ENCODE peak calls at places on chromosomes 5 and 9, in ten cellular contexts. One of them, this sample, is unnamed.

GRCh38 chr9:114499941-114500528 is 5.2 kb downstream of the WHRN start:
- DNase-seq in cardiac fibroblast: no peak
- DNase-seq in upper lobe of right lung: no peak
- DNase-seq in AG04450: no peak
- DNase-seq in kidney epithelial cell: no peak
- DNase-seq in hepatocyte: no peak
- DNase-seq in Panc1: no peak
- DNase-seq in NB4: no peak
- DNase-seq in tibial nerve: no peak
- DNase-seq in skeletal muscle cell: no peak
- DNase-seq in this sample: no peak

GRCh38 chr9:124182741-124183140 is 75.0 kb upstream of the NEK6 start:
- DNase-seq in hepatocyte: no peak
- DNase-seq in Panc1: no peak
- DNase-seq in kidney epithelial cell: no peak
- DNase-seq in NB4: no peak
- DNase-seq in cardiac fibroblast: no peak
- DNase-seq in tibial nerve: no peak
- DNase-seq in skeletal muscle cell: no peak
- DNase-seq in upper lobe of right lung: no peak
- DNase-seq in AG04450: no peak
- DNase-seq in this sample: no peak

GRCh38 chr5:110768138-110768845 is 29.5 kb downstream of the SLC25A46 start:
- DNase-seq in cardiac fibroblast: peak
- DNase-seq in tibial nerve: no peak
- DNase-seq in Panc1: no peak
- DNase-seq in hepatocyte: no peak
- DNase-seq in skeletal muscle cell: peak
- DNase-seq in upper lobe of right lung: no peak
- DNase-seq in AG04450: no peak
- DNase-seq in kidney epithelial cell: no peak
- DNase-seq in NB4: no peak
- DNase-seq in this sample: no peak

GRCh38 chr5:168368854-168369253 is 77.4 kb downstream of the WWC1 start:
- DNase-seq in tibial nerve: no peak
- DNase-seq in upper lobe of right lung: no peak
- DNase-seq in AG04450: no peak
- DNase-seq in NB4: no peak
- DNase-seq in cardiac fibroblast: no peak
- DNase-seq in hepatocyte: no peak
- DNase-seq in kidney epithelial cell: no peak
- DNase-seq in Panc1: no peak
- DNase-seq in skeletal muscle cell: no peak
- DNase-seq in this sample: no peak

GRCh38 chr9:111994831-111995458 is 98.3 kb downstream of the UGCG start:
- DNase-seq in kidney epithelial cell: peak
- DNase-seq in AG04450: no peak
- DNase-seq in Panc1: no peak
- DNase-seq in hepatocyte: peak
- DNase-seq in cardiac fibroblast: no peak
- DNase-seq in skeletal muscle cell: no peak
- DNase-seq in tibial nerve: no peak
- DNase-seq in NB4: no peak
- DNase-seq in upper lobe of right lung: no peak
- DNase-seq in this sample: no peak

GRCh38 chr9:89428901-89429890 is 68.7 kb downstream of the SEMA4D start:
- DNase-seq in Panc1: no peak
- DNase-seq in cardiac fibroblast: no peak
- DNase-seq in tibial nerve: no peak
- DNase-seq in kidney epithelial cell: no peak
- DNase-seq in AG04450: no peak
- DNase-seq in upper lobe of right lung: no peak
- DNase-seq in skeletal muscle cell: no peak
- DNase-seq in NB4: peak
- DNase-seq in hepatocyte: no peak
- DNase-seq in this sample: no peak

GRCh38 chr5:113282470-113282869 is 152.3 kb downstream of the TSSK1B start:
- DNase-seq in NB4: no peak
- DNase-seq in AG04450: no peak
- DNase-seq in tibial nerve: no peak
- DNase-seq in cardiac fibroblast: no peak
- DNase-seq in upper lobe of right lung: no peak
- DNase-seq in kidney epithelial cell: no peak
- DNase-seq in skeletal muscle cell: no peak
- DNase-seq in Panc1: no peak
- DNase-seq in hepatocyte: no peak
- DNase-seq in this sample: no peak

GRCh38 chr9:88387035-88387732 is 1.1 kb upstream of the SPIN1 start:
- DNase-seq in Panc1: no peak
- DNase-seq in cardiac fibroblast: peak
- DNase-seq in hepatocyte: peak
- DNase-seq in tibial nerve: peak
- DNase-seq in NB4: peak
- DNase-seq in skeletal muscle cell: no peak
- DNase-seq in upper lobe of right lung: peak
- DNase-seq in kidney epithelial cell: no peak
- DNase-seq in AG04450: no peak
- DNase-seq in this sample: no peak

GRCh38 chr9:126882746-126883145 is 22.3 kb downstream of the ZBTB34 start:
- DNase-seq in cardiac fibroblast: no peak
- DNase-seq in upper lobe of right lung: no peak
- DNase-seq in kidney epithelial cell: no peak
- DNase-seq in tibial nerve: no peak
- DNase-seq in NB4: no peak
- DNase-seq in skeletal muscle cell: no peak
- DNase-seq in hepatocyte: no peak
- DNase-seq in Panc1: no peak
- DNase-seq in AG04450: no peak
- DNase-seq in this sample: no peak

GRCh38 chr9:126883636-126884035 is 23.2 kb downstream of the ZBTB34 start:
- DNase-seq in AG04450: no peak
- DNase-seq in Panc1: no peak
- DNase-seq in upper lobe of right lung: peak
- DNase-seq in tibial nerve: no peak
- DNase-seq in NB4: no peak
- DNase-seq in skeletal muscle cell: no peak
- DNase-seq in hepatocyte: peak
- DNase-seq in kidney epithelial cell: peak
- DNase-seq in cardiac fibroblast: no peak
- DNase-seq in this sample: no peak

GRCh38 chr9:126879288-126879687 is 18.8 kb downstream of the ZBTB34 start:
- DNase-seq in cardiac fibroblast: no peak
- DNase-seq in NB4: no peak
- DNase-seq in Panc1: no peak
- DNase-seq in upper lobe of right lung: no peak
- DNase-seq in hepatocyte: no peak
- DNase-seq in AG04450: no peak
- DNase-seq in kidney epithelial cell: no peak
- DNase-seq in skeletal muscle cell: no peak
- DNase-seq in tibial nerve: no peak
- DNase-seq in this sample: no peak

GRCh38 chr9:126880226-126880946 is 19.9 kb downstream of the ZBTB34 start:
- DNase-seq in NB4: no peak
- DNase-seq in cardiac fibroblast: no peak
- DNase-seq in tibial nerve: no peak
- DNase-seq in skeletal muscle cell: no peak
- DNase-seq in AG04450: no peak
- DNase-seq in kidney epithelial cell: no peak
- DNase-seq in hepatocyte: no peak
- DNase-seq in Panc1: no peak
- DNase-seq in upper lobe of right lung: peak
- DNase-seq in this sample: no peak

DNA sequence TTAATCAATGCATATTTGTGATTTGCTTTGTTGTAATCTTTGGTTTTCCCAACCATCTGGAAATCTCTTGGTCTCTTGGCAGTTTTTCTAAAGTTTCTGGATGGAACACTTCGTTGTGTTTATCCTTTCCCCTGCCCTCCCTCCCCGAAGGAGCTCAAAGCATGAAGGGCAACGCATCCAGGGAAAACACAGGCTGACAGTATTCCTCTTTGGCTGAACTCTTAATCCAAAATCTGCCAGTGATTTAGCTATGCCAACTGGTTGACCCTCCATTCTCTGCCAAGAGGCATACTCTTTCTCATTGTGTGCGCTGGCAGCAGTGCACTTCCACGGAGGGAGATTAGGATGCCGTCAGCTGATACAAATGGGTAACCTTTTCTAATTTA is 20.5 kb downstream of the ZBTB34 start:
- DNase-seq in AG04450: no peak
- DNase-seq in NB4: no peak
- DNase-seq in kidney epithelial cell: no peak
- DNase-seq in hepatocyte: no peak
- DNase-seq in tibial nerve: no peak
- DNase-seq in Panc1: no peak
- DNase-seq in cardiac fibroblast: no peak
- DNase-seq in upper lobe of right lung: no peak
- DNase-seq in skeletal muscle cell: no peak
- DNase-seq in this sample: no peak
- H3K4me3 ChIP-seq in AG04450: no peak
- H3K4me3 ChIP-seq in NB4: no peak
- H3K4me3 ChIP-seq in kidney epithelial cell: no peak
- H3K4me3 ChIP-seq in hepatocyte: no peak
- H3K4me3 ChIP-seq in tibial nerve: no peak
- H3K4me3 ChIP-seq in Panc1: no peak
- H3K4me3 ChIP-seq in cardiac fibroblast: no peak
- H3K4me3 ChIP-seq in upper lobe of right lung: no peak
- H3K4me3 ChIP-seq in skeletal muscle cell: no peak
- H3K4me3 ChIP-seq in this sample: no peak

DNA sequence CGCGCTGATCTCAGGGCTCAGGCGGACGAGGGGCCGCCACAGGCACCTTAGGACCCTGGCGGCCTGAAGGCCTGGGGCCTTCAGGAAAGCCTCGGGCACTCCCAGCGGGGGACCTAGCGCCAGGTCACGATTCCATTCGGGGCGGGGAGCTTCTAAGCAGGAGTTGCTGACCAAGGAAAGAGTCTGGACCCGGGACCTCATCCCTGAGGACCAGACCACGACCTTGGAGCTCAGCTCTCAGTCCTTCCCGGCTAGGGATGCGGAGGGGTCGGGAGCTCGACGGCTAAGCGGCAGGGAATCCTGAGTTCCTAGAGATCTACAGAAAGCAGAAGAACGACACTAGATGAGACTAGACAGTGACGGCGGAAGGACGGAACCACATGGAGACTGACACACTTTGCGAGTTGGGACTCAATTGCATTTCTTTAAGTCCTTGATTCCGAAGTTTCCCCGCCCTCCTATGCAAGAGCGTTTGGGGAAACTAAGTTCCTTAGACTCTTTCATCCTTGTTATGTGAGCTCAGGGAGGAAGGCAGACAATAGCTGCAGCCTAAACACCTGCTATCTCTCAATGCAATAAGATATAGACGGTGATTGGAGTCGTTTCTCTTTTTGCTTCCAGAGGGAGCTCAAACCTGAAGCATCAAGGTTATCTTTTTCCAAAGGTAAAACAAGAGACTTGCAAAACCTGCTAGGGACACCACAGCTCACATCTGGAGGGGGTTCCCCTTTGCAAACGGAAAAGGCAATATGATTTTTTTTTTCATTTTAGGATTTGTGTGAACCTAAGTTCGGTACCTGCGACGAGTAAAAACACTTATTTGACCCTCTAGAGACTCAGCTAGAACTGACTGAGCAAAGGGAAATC is 9.7 kb downstream of the NR2F1-AS1 start:
- DNase-seq in upper lobe of right lung: no peak
- DNase-seq in NB4: no peak
- DNase-seq in tibial nerve: no peak
- DNase-seq in kidney epithelial cell: no peak
- DNase-seq in skeletal muscle cell: no peak
- DNase-seq in cardiac fibroblast: no peak
- DNase-seq in AG04450: no peak
- DNase-seq in hepatocyte: no peak
- DNase-seq in Panc1: no peak
- DNase-seq in this sample: no peak
- H3K4me3 ChIP-seq in upper lobe of right lung: peak
- H3K4me3 ChIP-seq in NB4: no peak
- H3K4me3 ChIP-seq in tibial nerve: no peak
- H3K4me3 ChIP-seq in kidney epithelial cell: no peak
- H3K4me3 ChIP-seq in skeletal muscle cell: peak
- H3K4me3 ChIP-seq in cardiac fibroblast: no peak
- H3K4me3 ChIP-seq in AG04450: no peak
- H3K4me3 ChIP-seq in hepatocyte: no peak
- H3K4me3 ChIP-seq in Panc1: no peak
- H3K4me3 ChIP-seq in this sample: peak

DNA sequence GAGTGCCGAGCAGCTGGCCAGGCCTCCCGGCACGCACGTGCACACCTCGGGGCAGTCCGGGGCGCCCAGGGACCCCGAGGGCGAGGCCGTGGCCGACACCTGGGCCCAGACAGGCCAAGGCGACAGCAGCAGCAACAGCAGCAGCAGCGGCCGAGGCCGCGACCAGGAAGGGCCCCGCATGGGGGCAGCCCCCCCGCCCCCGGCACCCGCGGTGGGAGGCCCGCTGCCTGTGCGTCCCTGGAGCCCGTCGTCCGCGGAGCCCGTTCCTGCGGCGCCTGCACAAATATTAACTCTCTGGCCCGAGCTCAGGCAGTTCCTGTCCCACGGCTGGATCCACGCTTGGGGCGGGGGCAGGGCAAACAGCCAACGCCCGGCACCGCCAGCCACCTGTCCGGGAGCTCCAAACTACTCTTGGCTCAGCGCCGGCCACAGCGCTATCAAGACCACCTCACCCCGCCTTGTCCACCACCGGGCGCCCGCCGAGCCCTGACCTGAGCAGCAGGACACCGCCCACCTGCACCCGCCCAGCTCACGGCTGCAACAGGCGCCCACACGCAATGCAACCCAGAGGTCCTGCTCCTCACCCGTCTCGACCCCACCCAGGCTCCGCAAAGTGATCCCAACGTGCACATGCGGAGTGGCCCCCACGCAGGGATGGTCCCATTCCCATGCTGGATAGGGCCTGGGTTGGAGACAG is at the start of gene LRRC26:
- DNase-seq in AG04450: no peak
- DNase-seq in skeletal muscle cell: no peak
- DNase-seq in cardiac fibroblast: no peak
- DNase-seq in Panc1: no peak
- DNase-seq in NB4: no peak
- DNase-seq in kidney epithelial cell: no peak
- DNase-seq in hepatocyte: no peak
- DNase-seq in upper lobe of right lung: no peak
- DNase-seq in tibial nerve: no peak
- DNase-seq in this sample: no peak
- H3K4me3 ChIP-seq in AG04450: no peak
- H3K4me3 ChIP-seq in skeletal muscle cell: no peak
- H3K4me3 ChIP-seq in cardiac fibroblast: no peak
- H3K4me3 ChIP-seq in Panc1: peak
- H3K4me3 ChIP-seq in NB4: no peak
- H3K4me3 ChIP-seq in kidney epithelial cell: no peak
- H3K4me3 ChIP-seq in hepatocyte: no peak
- H3K4me3 ChIP-seq in upper lobe of right lung: peak
- H3K4me3 ChIP-seq in tibial nerve: no peak
- H3K4me3 ChIP-seq in this sample: no peak

GRCh38 chr5:134246771-134247329 is 21.0 kb upstream of the PPP2CA start:
- DNase-seq in upper lobe of right lung: no peak
- DNase-seq in tibial nerve: no peak
- DNase-seq in AG04450: no peak
- DNase-seq in skeletal muscle cell: no peak
- DNase-seq in Panc1: no peak
- DNase-seq in NB4: no peak
- DNase-seq in kidney epithelial cell: no peak
- DNase-seq in cardiac fibroblast: no peak
- DNase-seq in hepatocyte: no peak
- DNase-seq in this sample: no peak

GRCh38 chr5:134247825-134248224 is 22.0 kb upstream of the PPP2CA start:
- DNase-seq in AG04450: no peak
- DNase-seq in upper lobe of right lung: no peak
- DNase-seq in cardiac fibroblast: no peak
- DNase-seq in hepatocyte: no peak
- DNase-seq in skeletal muscle cell: no peak
- DNase-seq in NB4: no peak
- DNase-seq in kidney epithelial cell: no peak
- DNase-seq in Panc1: no peak
- DNase-seq in tibial nerve: no peak
- DNase-seq in this sample: no peak

GRCh38 chr5:134245692-134246091 is 19.8 kb upstream of the PPP2CA start:
- DNase-seq in NB4: no peak
- DNase-seq in cardiac fibroblast: no peak
- DNase-seq in tibial nerve: no peak
- DNase-seq in upper lobe of right lung: no peak
- DNase-seq in hepatocyte: no peak
- DNase-seq in AG04450: no peak
- DNase-seq in kidney epithelial cell: no peak
- DNase-seq in Panc1: no peak
- DNase-seq in skeletal muscle cell: no peak
- DNase-seq in this sample: no peak

GRCh38 chr5:134248271-134248670 is 22.4 kb upstream of the PPP2CA start:
- DNase-seq in hepatocyte: no peak
- DNase-seq in upper lobe of right lung: no peak
- DNase-seq in skeletal muscle cell: no peak
- DNase-seq in kidney epithelial cell: no peak
- DNase-seq in cardiac fibroblast: no peak
- DNase-seq in tibial nerve: no peak
- DNase-seq in AG04450: no peak
- DNase-seq in Panc1: no peak
- DNase-seq in NB4: no peak
- DNase-seq in this sample: no peak

DNA sequence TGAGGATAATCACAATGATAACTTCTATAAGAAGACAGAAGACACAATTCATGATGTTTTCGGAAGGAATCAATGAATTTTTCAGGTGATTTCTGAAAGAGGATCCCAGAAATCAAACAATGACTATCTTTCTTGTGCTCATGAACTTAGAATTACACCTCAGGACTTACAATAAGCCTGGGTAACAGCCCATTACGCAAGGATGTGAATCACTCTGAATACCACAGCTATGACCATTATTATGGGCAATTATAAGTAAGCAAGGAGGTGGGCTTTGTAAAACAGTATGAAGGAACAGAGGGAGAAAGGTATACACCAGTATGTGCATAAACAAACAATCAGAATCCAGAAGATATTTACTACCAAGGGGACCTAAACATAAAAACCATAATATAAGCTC is 21.5 kb upstream of the PPP2CA start:
- DNase-seq in tibial nerve: no peak
- DNase-seq in NB4: peak
- DNase-seq in Panc1: peak
- DNase-seq in AG04450: peak
- DNase-seq in kidney epithelial cell: peak
- DNase-seq in cardiac fibroblast: peak
- DNase-seq in hepatocyte: peak
- DNase-seq in skeletal muscle cell: peak
- DNase-seq in upper lobe of right lung: no peak
- DNase-seq in this sample: peak
- H3K4me3 ChIP-seq in tibial nerve: no peak
- H3K4me3 ChIP-seq in NB4: no peak
- H3K4me3 ChIP-seq in Panc1: no peak
- H3K4me3 ChIP-seq in AG04450: no peak
- H3K4me3 ChIP-seq in kidney epithelial cell: no peak
- H3K4me3 ChIP-seq in cardiac fibroblast: no peak
- H3K4me3 ChIP-seq in hepatocyte: no peak
- H3K4me3 ChIP-seq in skeletal muscle cell: no peak
- H3K4me3 ChIP-seq in upper lobe of right lung: no peak
- H3K4me3 ChIP-seq in this sample: no peak